ENCODE peak calls at places on chromosome 2, in seven cellular contexts. F, J, W, X, E, K and Z are unnamed samples.

GRCh38 chr2:236309669-236310029 is 45.4 kb upstream of the ASB18 start:
- DNase-seq in E (peak; percentile 82), X (peak; percentile 8), J (no peak), F (no peak), W (no peak), K (no peak), Z (peak; percentile 43)

GRCh38 chr2:28424799-28425492 is 32.3 kb downstream of the FOSL2 start:
- DNase-seq in F (no peak), K (no peak), W (no peak), X (no peak), J (no peak), E (no peak), Z (no peak)

GRCh38 chr2:237064203-237065061 is 21.3 kb upstream of the COPS8 start:
- DNase-seq in K (no peak), F (no peak), X (no peak), E (peak; percentile 33), W (no peak), J (no peak), Z (no peak)

GRCh38 chr2:188527110-188527509 is 235.4 kb downstream of the GULP1 start:
- DNase-seq in E (no peak), X (peak; percentile 75), K (peak; percentile 37), J (no peak), F (no peak), W (no peak), Z (no peak)

GRCh38 chr2:8997108-8997507 is 6.4 kb downstream of the MBOAT2 start:
- DNase-seq in J (no peak), E (no peak), W (no peak), K (no peak), F (no peak), X (no peak), Z (no peak)

GRCh38 chr2:191593622-191594416 is 84.1 kb upstream of the NABP1 start:
- DNase-seq in E (no peak), J (no peak), W (no peak), F (peak; percentile 68), K (no peak), X (peak; percentile 66), Z (no peak)

GRCh38 chr2:9627310-9627709 is 3.5 kb downstream of the YWHAQ start:
- DNase-seq in F (no peak), J (no peak), K (peak; percentile 48), X (peak; percentile 40), W (no peak), E (no peak), Z (no peak)

GRCh38 chr2:147659051-147659450 is 185.8 kb upstream of the ACVR2A start:
- DNase-seq in E (no peak), X (no peak), K (peak; percentile 41), J (no peak), F (no peak), W (no peak), Z (no peak)

GRCh38 chr2:15640291-15640711 is 48.6 kb downstream of the DDX1 start:
- DNase-seq in J (no peak), W (no peak), X (peak; percentile 71), K (peak; percentile 76), F (no peak), E (no peak), Z (no peak)

GRCh38 chr2:228847684-228848083 is 423.4 kb downstream of the PID1 start:
- DNase-seq in W (no peak), J (no peak), X (peak; percentile 69), K (peak; percentile 83), F (no peak), E (no peak), Z (no peak)

GRCh38 chr2:7567646-7568045 is 650.4 kb downstream of the RNF144A start:
- DNase-seq in W (no peak), K (no peak), J (no peak), F (no peak), X (no peak), E (no peak), Z (no peak)

GRCh38 chr2:73779472-73780241 is at the start of gene DUSP11:
- DNase-seq in F (peak; percentile 80), K (peak; percentile 93), W (peak; percentile 94), E (peak; percentile 96), X (peak; percentile 95), J (peak; percentile 99), Z (peak; percentile 98)
- TF ChIP-seq CTCF in F (peak; percentile 94), K (peak; percentile 96), W (peak; percentile 94), E (peak; percentile 87), X (peak; percentile 96), J (peak; percentile 75), Z (peak; percentile 90)

GRCh38 chr2:23988371-23988770 is 21.5 kb upstream of the MFSD2B start:
- DNase-seq in W (no peak), X (peak; percentile 18), F (no peak), E (no peak), J (no peak), K (peak; percentile 13), Z (no peak)
- TF ChIP-seq CTCF in W (no peak), X (no peak), F (no peak), E (peak; percentile 21), J (no peak), K (no peak), Z (no peak)

GRCh38 chr2:67048314-67048713 is 348.8 kb upstream of the ETAA1 start:
- DNase-seq in F (no peak), J (no peak), K (no peak), X (no peak), E (no peak), W (no peak), Z (no peak)
- TF ChIP-seq CTCF in F (no peak), J (no peak), K (no peak), X (no peak), E (no peak), W (no peak), Z (no peak)

GRCh38 chr2:88949336-88949735 is 257.9 kb downstream of the RPIA start:
- DNase-seq in F (no peak), E (no peak), J (no peak), X (no peak), K (no peak), W (no peak), Z (no peak)

GRCh38 chr2:88955607-88956006 is 264.1 kb downstream of the RPIA start:
- DNase-seq in E (no peak), W (no peak), X (no peak), K (no peak), J (no peak), F (no peak), Z (no peak)

DNA sequence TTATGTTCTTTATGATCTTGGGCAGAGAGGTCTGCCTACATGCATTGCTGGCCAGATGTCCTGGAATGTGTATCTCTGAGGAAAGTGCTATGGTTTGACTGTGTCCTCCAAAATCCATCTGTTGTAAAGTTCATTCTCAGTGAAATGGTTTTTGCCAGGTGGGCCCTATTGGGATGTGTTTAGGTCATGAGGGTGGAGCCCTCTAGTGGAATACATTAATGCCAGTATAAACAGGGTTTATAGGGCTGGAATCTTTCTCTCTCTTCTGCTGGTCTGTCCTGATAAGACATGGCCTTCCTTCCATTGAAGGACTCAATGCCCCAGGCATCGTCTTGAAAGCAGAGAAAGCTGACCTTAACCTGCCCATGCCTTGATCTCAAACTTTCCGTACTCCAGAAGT is 258.5 kb downstream of the RPIA start:
- DNase-seq in E (no peak), K (no peak), F (no peak), X (peak; percentile 9), J (no peak), W (no peak), Z (no peak)
- TF ChIP-seq CTCF in E (no peak), K (peak; percentile 30), F (peak; percentile 50), X (peak; percentile 31), J (no peak), W (no peak), Z (no peak)

GRCh38 chr2:190361572-190361971 is 18.2 kb downstream of the INPP1 start:
- DNase-seq in K (no peak), F (no peak), W (no peak), X (no peak), E (no peak), J (no peak), Z (no peak)

GRCh38 chr2:190359896-190360376 is 16.5 kb downstream of the INPP1 start:
- DNase-seq in J (no peak), X (peak; percentile 87), E (peak; percentile 13), F (no peak), W (no peak), K (peak; percentile 85), Z (no peak)

GRCh38 chr2:190362894-190363293 is 19.5 kb downstream of the INPP1 start:
- DNase-seq in W (no peak), F (no peak), K (no peak), J (no peak), E (no peak), X (no peak), Z (no peak)

GRCh38 chr2:190360965-190361364 is 17.6 kb downstream of the INPP1 start:
- DNase-seq in F (no peak), J (no peak), K (no peak), W (no peak), E (no peak), X (no peak), Z (no peak)

GRCh38 chr2:190360561-190360960 is 17.2 kb downstream of the INPP1 start:
- DNase-seq in E (no peak), W (no peak), F (no peak), X (no peak), J (no peak), K (no peak), Z (no peak)
- TF ChIP-seq CTCF in E (no peak), W (no peak), F (no peak), X (no peak), J (no peak), K (no peak), Z (no peak)